ENCODE peak calls at places on chromosomes 6 and 20, in five cellular contexts. One of them, this sample, is unnamed. For H3K27me3, the result is how much of the 10 kb centered on the place peaks cover.

GRCh38 chr6:144746902-144747469 is 461.9 kb downstream of the UTRN start:
- DNase-seq in IMR-90: no peak
- DNase-seq in fibroblast of lung: no peak
- DNase-seq in mesenchymal stem cell: no peak
- DNase-seq in MM.1S: no peak
- DNase-seq in this sample: no peak

GRCh38 chr6:46526607-46527006 is 35.4 kb upstream of the RCAN2 start:
- DNase-seq in IMR-90: no peak
- DNase-seq in fibroblast of lung: no peak
- DNase-seq in mesenchymal stem cell: no peak
- DNase-seq in MM.1S: no peak
- DNase-seq in this sample: no peak

GRCh38 chr6:169266746-169267629 is 13.3 kb upstream of the THBS2 start:
- DNase-seq in IMR-90: peak
- DNase-seq in fibroblast of lung: peak
- DNase-seq in mesenchymal stem cell: no peak
- DNase-seq in MM.1S: no peak
- DNase-seq in this sample: peak

GRCh38 chr6:1554241-1554880 is 55.4 kb upstream of the FOXC1 start:
- DNase-seq in IMR-90: no peak
- DNase-seq in fibroblast of lung: peak
- DNase-seq in mesenchymal stem cell: no peak
- DNase-seq in MM.1S: no peak
- DNase-seq in this sample: peak

GRCh38 chr20:62751551-62752150 is 43.0 kb downstream of the NTSR1 start:
- DNase-seq in IMR-90: no peak
- DNase-seq in fibroblast of lung: no peak
- DNase-seq in mesenchymal stem cell: no peak
- DNase-seq in MM.1S: no peak
- DNase-seq in this sample: peak

GRCh38 chr6:125310994-125311649 is 9.4 kb upstream of the HDDC2 start:
- DNase-seq in IMR-90: peak
- DNase-seq in fibroblast of lung: peak
- DNase-seq in mesenchymal stem cell: peak
- DNase-seq in MM.1S: peak
- DNase-seq in this sample: no peak

GRCh38 chr20:44736170-44737021 is 9.3 kb upstream of the KCNK15 start:
- DNase-seq in IMR-90: peak
- DNase-seq in fibroblast of lung: peak
- DNase-seq in mesenchymal stem cell: peak
- DNase-seq in MM.1S: peak
- DNase-seq in this sample: peak

GRCh38 chr6:125930810-125931418 is 25.7 kb upstream of the HINT3 start:
- DNase-seq in IMR-90: peak
- DNase-seq in fibroblast of lung: peak
- DNase-seq in mesenchymal stem cell: peak
- DNase-seq in MM.1S: no peak
- DNase-seq in this sample: no peak

GRCh38 chr6:44653761-44654218 is 266.3 kb downstream of the CDC5L start:
- DNase-seq in IMR-90: peak
- DNase-seq in fibroblast of lung: peak
- DNase-seq in mesenchymal stem cell: peak
- DNase-seq in MM.1S: no peak
- DNase-seq in this sample: no peak

GRCh38 chr6:43516697-43517502 is at the start of the genes POLR1C and YIPF3:
- DNase-seq in IMR-90: peak
- DNase-seq in fibroblast of lung: peak
- DNase-seq in mesenchymal stem cell: peak
- DNase-seq in MM.1S: peak
- DNase-seq in this sample: peak

GRCh38 chr6:166402582-166403277 is 20.0 kb upstream of the MPC1 start:
- DNase-seq in IMR-90: peak
- DNase-seq in fibroblast of lung: no peak
- DNase-seq in mesenchymal stem cell: peak
- DNase-seq in MM.1S: no peak
- DNase-seq in this sample: peak

DNA sequence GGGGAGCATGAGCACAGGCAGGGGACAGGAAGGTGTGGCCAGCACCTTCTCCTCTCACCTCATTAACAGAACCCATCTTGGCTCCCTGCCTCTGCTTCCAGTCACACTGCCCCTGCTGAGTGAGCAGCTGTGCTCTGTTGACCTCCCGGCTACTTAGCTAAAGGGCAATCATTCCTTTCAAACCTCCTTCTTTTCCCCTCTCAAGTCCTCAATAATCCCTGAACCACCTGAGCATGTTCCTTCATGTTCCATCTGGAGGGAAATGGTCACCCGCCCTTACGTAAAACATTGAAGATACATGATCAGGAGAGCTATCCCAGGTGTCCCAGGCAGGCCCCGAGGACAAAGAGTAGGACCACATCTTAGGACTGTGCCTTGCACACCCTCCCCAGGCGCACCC is 21.7 kb upstream of the MRPS10 start:
- DNase-seq in IMR-90: no peak
- DNase-seq in fibroblast of lung: no peak
- DNase-seq in mesenchymal stem cell: no peak
- DNase-seq in MM.1S: no peak
- DNase-seq in this sample: peak
- H3K27ac ChIP-seq in IMR-90: peak
- H3K27ac ChIP-seq in fibroblast of lung: peak
- H3K27ac ChIP-seq in mesenchymal stem cell: peak
- H3K27ac ChIP-seq in MM.1S: no peak
- H3K27ac ChIP-seq in this sample: peak

GRCh38 chr20:39773380-39774000 is 811.3 kb downstream of the DHX35 start:
- DNase-seq in IMR-90: no peak
- DNase-seq in fibroblast of lung: peak
- DNase-seq in mesenchymal stem cell: no peak
- DNase-seq in MM.1S: no peak
- DNase-seq in this sample: no peak

GRCh38 chr20:39777610-39778009 is 815.5 kb downstream of the DHX35 start:
- DNase-seq in IMR-90: no peak
- DNase-seq in fibroblast of lung: no peak
- DNase-seq in mesenchymal stem cell: no peak
- DNase-seq in MM.1S: no peak
- DNase-seq in this sample: no peak

GRCh38 chr20:39778847-39779641 is 816.9 kb downstream of the DHX35 start:
- DNase-seq in IMR-90: no peak
- DNase-seq in fibroblast of lung: peak
- DNase-seq in mesenchymal stem cell: no peak
- DNase-seq in MM.1S: no peak
- DNase-seq in this sample: no peak

GRCh38 chr20:39775110-39775509 is 813.0 kb downstream of the DHX35 start:
- DNase-seq in IMR-90: no peak
- DNase-seq in fibroblast of lung: peak
- DNase-seq in mesenchymal stem cell: no peak
- DNase-seq in MM.1S: no peak
- DNase-seq in this sample: peak

GRCh38 chr20:39778431-39778830 is 816.3 kb downstream of the DHX35 start:
- DNase-seq in IMR-90: no peak
- DNase-seq in fibroblast of lung: no peak
- DNase-seq in mesenchymal stem cell: no peak
- DNase-seq in MM.1S: no peak
- DNase-seq in this sample: no peak
- H3K4me3 ChIP-seq in IMR-90: no peak
- H3K4me3 ChIP-seq in fibroblast of lung: no peak
- H3K4me3 ChIP-seq in mesenchymal stem cell: no peak
- H3K4me3 ChIP-seq in MM.1S: no peak
- H3K4me3 ChIP-seq in this sample: no peak

GRCh38 chr20:61640171-61640570 is 388.1 kb downstream of the CDH4 start:
- DNase-seq in IMR-90: peak
- DNase-seq in fibroblast of lung: peak
- DNase-seq in mesenchymal stem cell: peak
- DNase-seq in MM.1S: no peak
- DNase-seq in this sample: no peak
- H3K27me3 ChIP-seq in IMR-90: under half
- H3K27me3 ChIP-seq in fibroblast of lung: under half
- H3K27me3 ChIP-seq in mesenchymal stem cell: under half
- H3K27me3 ChIP-seq in MM.1S: half or more
- H3K27me3 ChIP-seq in this sample: under half

DNA sequence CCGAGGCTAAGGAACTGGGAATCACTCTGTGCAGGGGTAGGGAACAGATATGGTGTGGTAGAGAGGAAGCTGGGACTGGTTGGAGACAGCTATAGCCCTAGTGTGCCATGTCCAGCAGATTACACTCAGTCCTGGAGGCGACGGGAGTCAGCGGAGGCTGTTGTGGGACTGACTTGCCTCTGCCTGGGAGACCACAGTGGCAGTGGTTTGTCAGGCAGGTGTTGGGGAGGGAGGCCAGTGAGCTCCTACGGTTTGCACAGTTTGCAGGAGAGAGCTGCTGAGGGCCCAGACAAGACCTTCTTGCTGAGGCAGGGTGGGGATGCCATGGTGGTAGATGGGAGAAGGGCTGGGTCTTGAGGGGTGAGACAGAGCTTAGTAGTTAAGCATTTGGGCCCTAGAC is 4.9 kb downstream of the PLCG1 start:
- DNase-seq in IMR-90: no peak
- DNase-seq in fibroblast of lung: no peak
- DNase-seq in mesenchymal stem cell: no peak
- DNase-seq in MM.1S: no peak
- DNase-seq in this sample: no peak
- H3K27ac ChIP-seq in IMR-90: no peak
- H3K27ac ChIP-seq in fibroblast of lung: no peak
- H3K27ac ChIP-seq in mesenchymal stem cell: no peak
- H3K27ac ChIP-seq in MM.1S: no peak
- H3K27ac ChIP-seq in this sample: no peak

GRCh38 chr6:23175391-23175790 is 606.0 kb downstream of the HDGFL1 start:
- DNase-seq in IMR-90: no peak
- DNase-seq in fibroblast of lung: peak
- DNase-seq in mesenchymal stem cell: peak
- DNase-seq in MM.1S: no peak
- DNase-seq in this sample: no peak
- H3K4me3 ChIP-seq in IMR-90: no peak
- H3K4me3 ChIP-seq in fibroblast of lung: peak
- H3K4me3 ChIP-seq in mesenchymal stem cell: no peak
- H3K4me3 ChIP-seq in MM.1S: no peak
- H3K4me3 ChIP-seq in this sample: no peak

GRCh38 chr6:99611148-99611547 is 4.5 kb downstream of the PRDM13 start:
- DNase-seq in IMR-90: peak
- DNase-seq in fibroblast of lung: no peak
- DNase-seq in mesenchymal stem cell: no peak
- DNase-seq in MM.1S: no peak
- DNase-seq in this sample: no peak
- H3K27me3 ChIP-seq in IMR-90: half or more
- H3K27me3 ChIP-seq in fibroblast of lung: half or more
- H3K27me3 ChIP-seq in mesenchymal stem cell: half or more
- H3K27me3 ChIP-seq in MM.1S: under half
- H3K27me3 ChIP-seq in this sample: half or more

DNA sequence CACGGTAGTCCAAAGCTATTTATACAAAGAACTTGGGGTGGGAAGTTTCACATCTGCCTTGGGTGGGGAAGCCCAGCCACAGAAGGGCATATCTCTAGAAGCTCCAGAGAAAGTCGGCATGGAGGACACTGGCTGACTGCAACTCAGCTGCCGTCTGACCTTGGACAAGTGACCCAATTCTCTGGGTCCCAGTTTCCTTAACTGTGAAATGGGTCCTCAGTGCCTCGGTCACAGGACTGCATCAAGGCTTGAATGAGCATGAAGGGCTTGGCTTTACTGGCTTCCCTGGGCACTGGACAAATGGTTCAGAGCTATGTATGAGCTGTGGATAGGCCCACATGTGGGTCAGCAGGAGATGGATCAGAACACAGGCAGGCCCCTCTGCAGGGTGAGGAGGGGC is 58.6 kb downstream of the NOL4L start:
- DNase-seq in IMR-90: no peak
- DNase-seq in fibroblast of lung: no peak
- DNase-seq in mesenchymal stem cell: no peak
- DNase-seq in MM.1S: no peak
- DNase-seq in this sample: peak
- H3K27ac ChIP-seq in IMR-90: no peak
- H3K27ac ChIP-seq in fibroblast of lung: no peak
- H3K27ac ChIP-seq in mesenchymal stem cell: no peak
- H3K27ac ChIP-seq in MM.1S: no peak
- H3K27ac ChIP-seq in this sample: no peak

GRCh38 chr6:37705239-37706051 is 7.8 kb upstream of the MDGA1 start:
- DNase-seq in IMR-90: peak
- DNase-seq in fibroblast of lung: peak
- DNase-seq in mesenchymal stem cell: peak
- DNase-seq in MM.1S: peak
- DNase-seq in this sample: peak
- H3K4me3 ChIP-seq in IMR-90: peak
- H3K4me3 ChIP-seq in fibroblast of lung: peak
- H3K4me3 ChIP-seq in mesenchymal stem cell: peak
- H3K4me3 ChIP-seq in MM.1S: peak
- H3K4me3 ChIP-seq in this sample: peak

DNA sequence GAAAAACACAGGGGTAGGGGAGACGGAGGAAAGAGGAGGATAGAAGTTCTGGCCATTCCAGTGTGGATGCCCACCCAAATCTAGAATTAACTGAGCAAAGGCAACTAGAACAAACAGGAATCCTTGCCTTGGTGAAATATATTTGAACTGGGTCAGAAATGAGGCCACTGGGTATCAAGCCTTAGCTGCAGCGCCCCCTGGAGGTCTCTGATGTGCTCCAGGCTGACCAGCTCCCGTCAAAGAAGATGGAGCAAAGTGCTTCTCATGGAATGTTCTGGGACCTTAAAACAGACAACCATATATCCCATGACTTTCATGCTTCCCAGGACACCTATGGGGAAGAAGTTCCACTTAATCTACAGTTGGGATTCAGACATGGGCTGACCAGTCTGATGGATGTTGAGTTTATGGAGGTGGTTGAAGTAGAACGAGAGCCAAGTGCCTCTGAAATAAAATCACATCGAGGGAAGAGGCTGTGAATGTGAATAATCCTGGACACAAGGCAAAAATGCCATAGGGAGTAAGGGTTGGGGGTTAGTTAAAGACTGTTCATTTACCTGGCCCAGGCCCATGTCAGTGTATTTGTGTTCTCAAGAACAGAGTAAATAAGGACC is 50.4 kb downstream of the HLA-DPB1 start:
- DNase-seq in IMR-90: peak
- DNase-seq in fibroblast of lung: peak
- DNase-seq in mesenchymal stem cell: peak
- DNase-seq in MM.1S: peak
- DNase-seq in this sample: peak
- H3K27me3 ChIP-seq in IMR-90: under half
- H3K27me3 ChIP-seq in fibroblast of lung: under half
- H3K27me3 ChIP-seq in mesenchymal stem cell: under half
- H3K27me3 ChIP-seq in MM.1S: under half
- H3K27me3 ChIP-seq in this sample: under half